ENCODE peak calls at places on chromosomes 7 and 10, in six cellular contexts. One of them, this sample, is unnamed.

GRCh38 chr10:66455304-66455703 is 470.5 kb upstream of the LRRTM3 start:
- DNase-seq in activated naive CD4-positive, alpha-beta T cell treated with anti-CD3 and anti-CD28 coated beads for 36 hours: no peak
- DNase-seq in EL: peak; percentile 1
- DNase-seq in T-helper 2 cell: no peak
- DNase-seq in cerebellar cortex: no peak
- DNase-seq in NCI-H2107: no peak
- DNase-seq in this sample: no peak

GRCh38 chr7:106486331-106486730 is 174.6 kb downstream of the CCDC71L start:
- DNase-seq in cerebellar cortex: no peak
- DNase-seq in NCI-H2107: no peak
- DNase-seq in EL: peak; percentile 86
- DNase-seq in T-helper 2 cell: no peak
- DNase-seq in activated naive CD4-positive, alpha-beta T cell treated with anti-CD3 and anti-CD28 coated beads for 36 hours: no peak
- DNase-seq in this sample: no peak

GRCh38 chr10:69800109-69800508 is 1.6 kb upstream of the COL13A1 start:
- DNase-seq in T-helper 2 cell: no peak
- DNase-seq in cerebellar cortex: peak; percentile 68
- DNase-seq in EL: peak; percentile 77
- DNase-seq in NCI-H2107: no peak
- DNase-seq in activated naive CD4-positive, alpha-beta T cell treated with anti-CD3 and anti-CD28 coated beads for 36 hours: peak; percentile 37
- DNase-seq in this sample: peak; percentile 28

GRCh38 chr10:127195571-127196226 is 692 bp downstream of the INSYN2A start:
- DNase-seq in EL: no peak
- DNase-seq in NCI-H2107: no peak
- DNase-seq in cerebellar cortex: no peak
- DNase-seq in T-helper 2 cell: no peak
- DNase-seq in activated naive CD4-positive, alpha-beta T cell treated with anti-CD3 and anti-CD28 coated beads for 36 hours: no peak
- DNase-seq in this sample: no peak

GRCh38 chr10:30782543-30783461 is 153.2 kb upstream of the LYZL2 start:
- DNase-seq in T-helper 2 cell: no peak
- DNase-seq in NCI-H2107: no peak
- DNase-seq in EL: peak; percentile 54
- DNase-seq in cerebellar cortex: no peak
- DNase-seq in activated naive CD4-positive, alpha-beta T cell treated with anti-CD3 and anti-CD28 coated beads for 36 hours: no peak
- DNase-seq in this sample: peak; percentile 31

GRCh38 chr7:89514970-89515369 is 639.3 kb upstream of the STEAP1 start:
- DNase-seq in activated naive CD4-positive, alpha-beta T cell treated with anti-CD3 and anti-CD28 coated beads for 36 hours: no peak
- DNase-seq in T-helper 2 cell: no peak
- DNase-seq in EL: no peak
- DNase-seq in cerebellar cortex: no peak
- DNase-seq in NCI-H2107: no peak
- DNase-seq in this sample: no peak

GRCh38 chr10:30349967-30350735 is 1.1 kb upstream of the MTPAP start:
- DNase-seq in T-helper 2 cell: no peak
- DNase-seq in cerebellar cortex: no peak
- DNase-seq in activated naive CD4-positive, alpha-beta T cell treated with anti-CD3 and anti-CD28 coated beads for 36 hours: no peak
- DNase-seq in NCI-H2107: no peak
- DNase-seq in EL: no peak
- DNase-seq in this sample: no peak

GRCh38 chr10:62972103-62972502 is 155.9 kb upstream of the EGR2 start:
- DNase-seq in EL: no peak
- DNase-seq in cerebellar cortex: no peak
- DNase-seq in activated naive CD4-positive, alpha-beta T cell treated with anti-CD3 and anti-CD28 coated beads for 36 hours: no peak
- DNase-seq in T-helper 2 cell: no peak
- DNase-seq in NCI-H2107: no peak
- DNase-seq in this sample: no peak

GRCh38 chr7:27412164-27412563 is 169.6 kb downstream of the EVX1 start:
- DNase-seq in cerebellar cortex: no peak
- DNase-seq in activated naive CD4-positive, alpha-beta T cell treated with anti-CD3 and anti-CD28 coated beads for 36 hours: no peak
- DNase-seq in T-helper 2 cell: no peak
- DNase-seq in EL: no peak
- DNase-seq in NCI-H2107: no peak
- DNase-seq in this sample: no peak

GRCh38 chr10:76278811-76279460 is 847.5 kb downstream of the LRMDA start:
- DNase-seq in cerebellar cortex: no peak
- DNase-seq in EL: no peak
- DNase-seq in NCI-H2107: no peak
- DNase-seq in T-helper 2 cell: no peak
- DNase-seq in activated naive CD4-positive, alpha-beta T cell treated with anti-CD3 and anti-CD28 coated beads for 36 hours: no peak
- DNase-seq in this sample: no peak

GRCh38 chr10:6478722-6479121 is 101.4 kb downstream of the PRKCQ start:
- DNase-seq in NCI-H2107: no peak
- DNase-seq in cerebellar cortex: no peak
- DNase-seq in EL: no peak
- DNase-seq in activated naive CD4-positive, alpha-beta T cell treated with anti-CD3 and anti-CD28 coated beads for 36 hours: peak; percentile 24
- DNase-seq in T-helper 2 cell: no peak
- DNase-seq in this sample: no peak

GRCh38 chr10:21502371-21502765 is 23.1 kb downstream of the SKIDA1 start:
- DNase-seq in T-helper 2 cell: no peak
- DNase-seq in cerebellar cortex: no peak
- DNase-seq in EL: no peak
- DNase-seq in NCI-H2107: no peak
- DNase-seq in activated naive CD4-positive, alpha-beta T cell treated with anti-CD3 and anti-CD28 coated beads for 36 hours: no peak
- DNase-seq in this sample: no peak

GRCh38 chr7:107262857-107263256 is 94.1 kb downstream of the HBP1 start:
- DNase-seq in EL: no peak
- DNase-seq in T-helper 2 cell: no peak
- DNase-seq in cerebellar cortex: peak; percentile 86
- DNase-seq in activated naive CD4-positive, alpha-beta T cell treated with anti-CD3 and anti-CD28 coated beads for 36 hours: no peak
- DNase-seq in NCI-H2107: no peak
- DNase-seq in this sample: peak; percentile 49

GRCh38 chr10:35716776-35717175 is 74.7 kb upstream of the FZD8 start:
- DNase-seq in T-helper 2 cell: no peak
- DNase-seq in activated naive CD4-positive, alpha-beta T cell treated with anti-CD3 and anti-CD28 coated beads for 36 hours: no peak
- DNase-seq in NCI-H2107: no peak
- DNase-seq in cerebellar cortex: no peak
- DNase-seq in EL: no peak
- DNase-seq in this sample: no peak

GRCh38 chr10:88038268-88038667 is 174.8 kb downstream of the PTEN start:
- DNase-seq in activated naive CD4-positive, alpha-beta T cell treated with anti-CD3 and anti-CD28 coated beads for 36 hours: no peak
- DNase-seq in cerebellar cortex: peak; percentile 15
- DNase-seq in NCI-H2107: no peak
- DNase-seq in EL: peak; percentile 77
- DNase-seq in T-helper 2 cell: no peak
- DNase-seq in this sample: no peak

GRCh38 chr7:29329686-29330085 is 135.1 kb downstream of the CHN2 start:
- DNase-seq in cerebellar cortex: no peak
- DNase-seq in T-helper 2 cell: no peak
- DNase-seq in EL: no peak
- DNase-seq in activated naive CD4-positive, alpha-beta T cell treated with anti-CD3 and anti-CD28 coated beads for 36 hours: no peak
- DNase-seq in NCI-H2107: no peak
- DNase-seq in this sample: no peak

GRCh38 chr10:111774486-111774885 is 409.1 kb downstream of the GPAM start:
- DNase-seq in EL: no peak
- DNase-seq in NCI-H2107: no peak
- DNase-seq in activated naive CD4-positive, alpha-beta T cell treated with anti-CD3 and anti-CD28 coated beads for 36 hours: no peak
- DNase-seq in T-helper 2 cell: no peak
- DNase-seq in cerebellar cortex: peak; percentile 65
- DNase-seq in this sample: no peak

GRCh38 chr7:155198901-155199845 is 98.5 kb upstream of the INSIG1 start:
- DNase-seq in activated naive CD4-positive, alpha-beta T cell treated with anti-CD3 and anti-CD28 coated beads for 36 hours: peak; percentile 79
- DNase-seq in cerebellar cortex: no peak
- DNase-seq in T-helper 2 cell: no peak
- DNase-seq in EL: peak; percentile 69
- DNase-seq in NCI-H2107: no peak
- DNase-seq in this sample: no peak

GRCh38 chr7:156778668-156779067 is 114.3 kb downstream of the LMBR1 start:
- DNase-seq in EL: peak; percentile 7
- DNase-seq in activated naive CD4-positive, alpha-beta T cell treated with anti-CD3 and anti-CD28 coated beads for 36 hours: no peak
- DNase-seq in NCI-H2107: no peak
- DNase-seq in T-helper 2 cell: no peak
- DNase-seq in cerebellar cortex: no peak
- DNase-seq in this sample: no peak

This sample was measured in Ammon's horn.